ENCODE peak calls at places on chromosomes 1 and 21, in five cellular contexts. A is tibial artery, U is fibroblast of lung, D is prostate gland, Q is body of pancreas. V is an unnamed sample. For H3K27me3, the result is how much of the 10 kb centered on the place peaks cover.

GRCh38 chr1:191152776-191153175 is 675.1 kb upstream of the BRINP3 start:
- DNase-seq in U (no peak), Q (no peak), A (no peak), D (no peak), V (no peak)

GRCh38 chr1:53981220-53981619 is 35.1 kb downstream of the LRRC42 start:
- DNase-seq in A (no peak), D (no peak), Q (no peak), U (no peak), V (no peak)

GRCh38 chr1:201360486-201360885 is 17.0 kb downstream of the TNNT2 start:
- DNase-seq in A (no peak), D (no peak), U (no peak), Q (no peak), V (no peak)

GRCh38 chr1:178126790-178127189 is 32.9 kb downstream of the RASAL2 start:
- DNase-seq in U (peak), A (no peak), Q (peak), D (no peak), V (peak)

GRCh38 chr1:84434081-84434755 is 35.9 kb downstream of the DNASE2B start:
- DNase-seq in D (no peak), Q (no peak), A (no peak), U (no peak), V (no peak)

GRCh38 chr1:225415307-225415706 is 12.5 kb downstream of the LBR start:
- DNase-seq in Q (no peak), U (no peak), A (no peak), D (no peak), V (no peak)

GRCh38 chr1:203467550-203467921 is 8.1 kb upstream of the PRELP start:
- DNase-seq in A (peak), U (peak), D (no peak), Q (peak), V (no peak)

GRCh38 chr1:30834249-30834648 is 74.3 kb downstream of the SDC3 start:
- DNase-seq in A (no peak), Q (no peak), U (no peak), D (no peak), V (no peak)

GRCh38 chr1:87398644-87399043 is 70.0 kb downstream of the LMO4 start:
- DNase-seq in Q (no peak), A (no peak), D (no peak), U (peak), V (no peak)

GRCh38 chr1:106113851-106114250 is 942.6 kb upstream of the PRMT6 start:
- DNase-seq in D (no peak), A (no peak), Q (no peak), U (no peak), V (no peak)

GRCh38 chr1:167360120-167360519 is 139.4 kb downstream of the POU2F1 start:
- DNase-seq in U (no peak), D (no peak), Q (no peak), A (no peak), V (no peak)

GRCh38 chr1:44481701-44482100 is 76.6 kb downstream of the RNF220 start:
- DNase-seq in Q (no peak), A (no peak), D (no peak), U (no peak), V (no peak)

GRCh38 chr1:44485933-44486475 is 80.9 kb downstream of the RNF220 start:
- DNase-seq in D (no peak), U (no peak), A (no peak), Q (no peak), V (no peak)

GRCh38 chr1:44483089-44483488 is 78.0 kb downstream of the RNF220 start:
- DNase-seq in D (no peak), U (no peak), Q (no peak), A (no peak), V (no peak)

GRCh38 chr1:44485229-44485932 is 80.3 kb downstream of the RNF220 start:
- DNase-seq in A (peak), D (no peak), U (peak), Q (peak), V (peak)

GRCh38 chr1:44484155-44484688 is 79.2 kb downstream of the RNF220 start:
- DNase-seq in U (no peak), Q (peak), A (no peak), D (no peak), V (no peak)
- TF ChIP-seq CTCF in U (no peak), Q (no peak), A (no peak), D (no peak), V (no peak)

DNA sequence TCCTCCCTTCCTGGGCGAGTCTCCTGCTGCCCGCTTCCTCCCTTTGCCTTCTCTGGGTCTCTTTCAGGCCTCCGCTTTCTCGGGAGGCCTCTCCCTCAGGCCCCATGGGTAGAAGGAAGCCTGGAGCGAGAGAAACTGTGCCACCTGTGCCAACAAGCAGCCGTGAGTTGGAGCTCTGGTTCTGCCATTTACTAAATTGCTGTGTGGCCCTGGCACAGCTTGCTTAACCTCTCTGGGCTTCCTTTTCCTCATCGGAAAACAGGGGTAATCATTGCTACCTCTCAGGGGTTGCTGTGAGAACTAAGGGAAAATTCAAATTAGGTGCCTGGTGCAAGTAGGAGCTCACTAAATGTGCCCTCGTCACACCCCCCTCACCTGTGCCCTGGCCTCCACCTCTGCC is 80.4 kb downstream of the PAX7 start:
- DNase-seq in D (no peak), U (no peak), Q (no peak), A (no peak), V (no peak)
- H3K27me3 ChIP-seq in D (under half), U (under half), Q (under half), A (half or more), V (under half)

GRCh38 chr1:8092603-8093141 is 66.6 kb upstream of the ERRFI1 start:
- DNase-seq in Q (no peak), D (no peak), U (no peak), A (no peak), V (no peak)
- H3K27ac ChIP-seq in Q (no peak), D (no peak), U (no peak), A (no peak), V (no peak)

GRCh38 chr21:45542242-45542666 is at the start of gene SLC19A1:
- DNase-seq in U (peak), Q (peak), D (peak), A (peak), V (no peak)
- TF ChIP-seq CTCF in U (no peak), Q (peak), D (peak), A (peak), V (peak)

GRCh38 chr1:43272161-43272560 is 2.4 kb downstream of the TMEM125 start:
- DNase-seq in U (no peak), A (no peak), D (no peak), Q (no peak), V (no peak)

GRCh38 chr1:43270421-43271095 is 775 bp downstream of the TMEM125 start:
- DNase-seq in D (peak), A (no peak), U (no peak), Q (peak), V (no peak)

GRCh38 chr1:43272576-43273571 is 3.1 kb downstream of the TMEM125 start:
- DNase-seq in D (no peak), Q (no peak), U (no peak), A (no peak), V (no peak)

GRCh38 chr1:43269627-43270375 is at the start of gene TMEM125:
- DNase-seq in A (no peak), Q (peak), U (no peak), D (peak), V (no peak)

DNA sequence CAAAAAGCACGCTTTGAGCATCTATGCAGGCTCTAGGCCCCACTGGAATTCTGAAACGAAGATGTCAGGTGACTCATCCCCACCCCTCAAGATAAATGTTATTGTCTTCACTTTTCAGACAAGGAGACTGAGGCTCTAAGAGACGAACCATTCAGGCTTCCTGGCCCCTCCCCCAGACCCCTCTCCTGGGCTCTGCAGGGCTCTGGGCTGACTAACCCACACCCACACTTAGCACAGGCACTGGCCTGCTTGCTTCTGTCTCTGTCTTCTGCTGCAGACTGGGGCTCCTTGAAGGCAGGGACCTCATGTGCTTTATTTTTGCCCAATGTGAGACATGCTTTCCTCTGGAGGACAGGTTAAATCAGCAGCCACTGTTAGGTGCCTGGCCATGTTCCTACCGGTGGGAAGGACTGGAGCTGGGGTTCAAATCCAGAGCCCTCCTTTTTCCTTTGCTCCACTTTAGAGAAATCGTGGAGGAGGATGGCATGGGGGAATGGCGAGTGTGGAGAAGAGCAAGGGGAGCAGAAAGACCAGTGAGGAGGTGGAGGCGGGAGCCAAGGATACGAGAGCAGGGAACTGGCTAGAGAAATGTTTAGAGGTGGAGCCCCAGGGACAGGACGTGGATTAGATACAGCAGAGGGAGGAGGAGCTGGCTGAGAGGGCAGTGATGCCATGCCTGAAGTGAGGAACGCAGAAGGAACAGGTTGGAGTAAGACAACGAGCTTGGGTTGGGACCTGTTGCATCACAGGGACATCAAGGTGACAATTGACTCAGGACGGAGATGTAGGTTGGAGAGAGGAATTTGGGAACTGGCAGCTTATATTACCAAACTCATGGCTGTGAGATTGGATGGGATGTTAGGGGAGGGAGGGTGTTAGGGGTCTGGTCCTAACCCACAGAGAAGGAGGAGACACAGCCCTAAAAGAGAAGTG is 1.7 kb downstream of the TMEM125 start:
- DNase-seq in A (no peak), Q (peak), U (no peak), D (no peak), V (no peak)
- H3K27me3 ChIP-seq in A (under half), Q (under half), U (under half), D (under half), V (under half)

GRCh38 chr1:220235462-220235861 is 36.8 kb downstream of the RAB3GAP2 start:
- DNase-seq in U (no peak), Q (no peak), A (no peak), D (no peak), V (no peak)

GRCh38 chr1:220241072-220241663 is 31.1 kb downstream of the RAB3GAP2 start:
- DNase-seq in Q (no peak), A (no peak), U (no peak), D (no peak), V (no peak)

GRCh38 chr1:220243947-220244346 is 28.3 kb downstream of the RAB3GAP2 start:
- DNase-seq in Q (no peak), D (no peak), A (no peak), U (no peak), V (no peak)

GRCh38 chr1:220239945-220240344 is 32.3 kb downstream of the RAB3GAP2 start:
- DNase-seq in Q (no peak), D (no peak), A (no peak), U (peak), V (no peak)

GRCh38 chr1:220239213-220239612 is 33.0 kb downstream of the RAB3GAP2 start:
- DNase-seq in U (no peak), D (no peak), Q (no peak), A (no peak), V (no peak)
- H3K27ac ChIP-seq in U (no peak), D (no peak), Q (no peak), A (no peak), V (no peak)

V was measured in AG04450.